ENCODE peak calls at places on chromosome 21, in six cellular contexts. I, U, N, M, F and T are unnamed samples.

GRCh38 chr21:15775291-15775690 is 45.5 kb downstream of the USP25 start:
- DNase-seq in N (no peak), M (no peak), U (no peak), I (no peak), F (no peak), T (no peak)

GRCh38 chr21:17819878-17820232 is 699 bp upstream of the C21orf91 start:
- DNase-seq in I (no peak), N (no peak), M (no peak), U (no peak), F (no peak), T (no peak)

GRCh38 chr21:38486705-38487104 is 11.6 kb downstream of the ERG start:
- DNase-seq in I (no peak), M (no peak), N (no peak), F (no peak), U (no peak), T (no peak)

GRCh38 chr21:15826908-15827601 is 97.3 kb downstream of the USP25 start:
- DNase-seq in I (no peak), M (no peak), U (no peak), N (no peak), F (no peak), T (no peak)

GRCh38 chr21:43953028-43953427 is 59.1 kb upstream of the TRAPPC10 start:
- DNase-seq in F (no peak), M (no peak), I (no peak), U (no peak), N (no peak), T (no peak)

GRCh38 chr21:44872568-44873355 is 728 bp downstream of the PTTG1IP start:
- DNase-seq in U (no peak), M (peak), N (no peak), F (peak), I (peak), T (peak)

GRCh38 chr21:29295066-29295650 is 3.6 kb upstream of the BACH1 start:
- DNase-seq in N (no peak), M (no peak), I (no peak), F (no peak), U (no peak), T (peak)

GRCh38 chr21:33123396-33124120 is 53.6 kb downstream of the OLIG1 start:
- DNase-seq in I (no peak), U (no peak), M (no peak), F (no peak), N (no peak), T (no peak)

GRCh38 chr21:28496517-28496916 is 496.2 kb downstream of the LTN1 start:
- DNase-seq in N (no peak), U (no peak), M (no peak), F (no peak), I (no peak), T (no peak)

GRCh38 chr21:35609263-35609662 is 451.1 kb downstream of the SETD4 start:
- DNase-seq in M (no peak), N (no peak), U (no peak), I (no peak), F (no peak), T (no peak)

GRCh38 chr21:44549525-44550211 is 1.6 kb downstream of the KRTAP10-2 start:
- DNase-seq in M (peak), N (no peak), F (no peak), I (no peak), U (no peak), T (no peak)

GRCh38 chr21:29208666-29209059 is 78.2 kb downstream of the MAP3K7CL start:
- DNase-seq in F (no peak), M (no peak), U (no peak), N (no peak), I (no peak), T (no peak)

GRCh38 chr21:44304846-44305245 is 5.0 kb downstream of the PFKL start:
- DNase-seq in U (no peak), N (no peak), M (no peak), I (no peak), F (peak), T (peak)

GRCh38 chr21:17726047-17726446 is 93.1 kb downstream of the C21orf91 start:
- DNase-seq in U (no peak), F (no peak), N (peak), I (no peak), M (no peak), T (no peak)

GRCh38 chr21:30227633-30228404 is 11.9 kb upstream of the CLDN8 start:
- DNase-seq in U (no peak), N (no peak), I (no peak), F (peak), M (no peak), T (no peak)

DNA sequence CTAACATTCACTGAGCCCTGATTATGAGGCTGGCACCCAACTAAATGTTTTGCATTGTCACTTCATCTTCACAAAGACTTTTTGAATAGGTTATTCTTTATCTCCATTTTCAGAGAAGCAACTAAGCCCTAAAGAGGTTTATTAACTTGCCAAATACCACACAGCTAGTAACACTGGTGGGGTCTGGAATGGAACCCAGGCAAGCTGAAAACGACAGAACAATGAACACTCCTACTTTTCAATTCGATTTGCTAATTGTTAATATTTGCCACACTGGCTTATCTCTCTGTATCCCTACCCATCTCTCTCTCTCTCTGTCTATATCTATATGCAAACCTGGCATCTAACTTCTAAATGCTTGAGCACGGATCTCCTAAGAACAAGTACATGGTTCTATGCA is 40.6 kb downstream of the MRPL39 start:
- DNase-seq in F (no peak), U (no peak), I (no peak), N (no peak), M (no peak), T (no peak)
- TF ChIP-seq POLR2AphosphoS5 in F (no peak), U (no peak), I (no peak), N (no peak), M (no peak), T (no peak)

GRCh38 chr21:34517491-34518245 is 5.7 kb upstream of the KCNE1 start:
- DNase-seq in I (no peak), F (no peak), N (no peak), M (no peak), U (no peak), T (no peak)
- TF ChIP-seq POLR2AphosphoS5 in I (no peak), F (no peak), N (no peak), M (no peak), U (no peak), T (no peak)

GRCh38 chr21:46097826-46098286 is at the start of gene COL6A2:
- DNase-seq in U (peak), M (peak), N (no peak), I (peak), F (peak), T (peak)
- TF ChIP-seq POLR2AphosphoS5 in U (no peak), M (peak), N (peak), I (peak), F (no peak), T (peak)

DNA sequence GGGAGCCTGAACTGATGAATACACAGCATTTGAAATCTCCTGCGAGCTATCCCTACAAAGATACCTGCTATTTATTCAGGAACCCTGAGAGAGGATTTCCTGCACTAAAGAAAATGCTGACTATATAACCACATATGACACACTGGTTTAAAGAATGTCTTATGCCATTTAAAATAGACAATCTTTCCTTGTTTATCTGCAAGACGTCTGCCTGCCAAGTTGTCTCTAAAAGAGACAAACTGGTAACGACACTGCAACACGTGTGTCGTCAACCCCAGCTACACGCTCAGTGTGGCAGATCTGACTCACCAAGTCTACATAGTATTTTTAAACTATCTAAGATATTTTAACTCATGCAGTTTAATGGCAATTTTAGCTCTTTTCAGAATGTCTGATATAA is 42.7 kb downstream of the APP start:
- DNase-seq in N (no peak), I (no peak), M (no peak), U (no peak), F (peak), T (no peak)
- TF ChIP-seq POLR2AphosphoS5 in N (no peak), I (no peak), M (no peak), U (no peak), F (peak), T (no peak)

DNA sequence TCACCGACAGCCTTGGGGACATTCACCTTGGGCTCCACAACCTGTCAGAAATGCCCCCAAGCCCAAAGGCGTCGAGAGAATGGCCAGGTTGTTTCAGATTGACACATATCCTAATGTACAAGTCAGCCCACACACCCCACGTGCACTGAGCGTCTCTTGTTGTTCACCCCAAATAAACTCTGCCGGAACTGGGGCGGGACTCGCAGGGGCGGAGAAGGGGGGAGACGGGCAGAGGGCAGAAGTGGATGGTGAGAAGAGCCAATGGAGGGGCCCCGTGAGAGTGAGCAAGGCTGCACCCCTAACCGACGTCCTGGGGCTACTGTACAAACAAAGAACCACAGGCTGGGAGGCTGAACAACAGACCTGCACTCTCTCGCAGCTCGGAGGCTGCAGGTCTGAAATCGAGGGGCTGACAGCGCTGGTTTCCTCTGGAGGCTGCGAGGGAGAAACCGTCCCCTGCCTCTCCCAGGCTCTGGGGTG is 8.5 kb upstream of the UMODL1 start:
- DNase-seq in U (no peak), F (no peak), M (peak), I (no peak), N (no peak), T (peak)
- TF ChIP-seq POLR2AphosphoS5 in U (no peak), F (no peak), M (peak), I (no peak), N (no peak), T (peak)

GRCh38 chr21:32009263-32009662 is 136.4 kb downstream of the HUNK start:
- DNase-seq in U (no peak), F (no peak), I (no peak), N (no peak), M (no peak), T (no peak)

GRCh38 chr21:32008714-32009113 is 135.9 kb downstream of the HUNK start:
- DNase-seq in I (no peak), N (no peak), M (no peak), U (no peak), F (no peak), T (no peak)

GRCh38 chr21:32004281-32004680 is 131.5 kb downstream of the HUNK start:
- DNase-seq in F (no peak), U (no peak), N (no peak), I (no peak), M (no peak), T (no peak)

DNA sequence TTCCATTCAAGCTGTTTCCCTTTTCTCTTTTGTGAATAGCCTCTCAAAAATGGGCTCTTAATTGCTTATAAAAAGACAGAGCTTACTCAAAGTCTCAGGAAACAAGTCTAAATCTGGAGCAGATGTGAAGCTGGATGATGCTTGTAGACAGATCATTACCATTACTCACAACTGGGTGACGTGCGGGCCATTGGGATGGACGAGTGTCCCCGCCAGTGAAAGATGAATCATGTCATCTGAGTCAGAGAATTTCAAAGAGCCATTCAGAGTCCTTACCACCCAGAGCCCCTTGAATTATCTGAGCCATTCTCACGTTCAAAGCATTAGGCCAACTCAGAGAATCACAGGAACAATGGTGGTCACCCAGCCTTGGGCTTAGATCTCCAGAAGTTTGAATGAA is 134.6 kb downstream of the HUNK start:
- DNase-seq in I (no peak), F (no peak), U (no peak), N (no peak), M (no peak), T (no peak)
- TF ChIP-seq POLR2AphosphoS5 in I (no peak), F (no peak), U (no peak), N (no peak), M (no peak), T (no peak)